ENCODE peak calls at places on chromosome 5, in four cellular contexts. S is H1, Y is heart left ventricle, Z is PC-9. C is an unnamed sample.
A peak's percentile ranks its signal among the peaks of the same experiment; 100 is the strongest.

GRCh38 chr5:107554776-107555424 is 115.8 kb downstream of the EFNA5 start:
- DNase-seq in S (no peak), Y (no peak), Z (no peak), C (no peak)

GRCh38 chr5:149636861-149637246 is 55.6 kb downstream of the ARHGEF37 start:
- DNase-seq in S (peak; percentile 49), Y (peak; percentile 87), Z (peak; percentile 35), C (peak; percentile 93)

GRCh38 chr5:100828071-100828689 is 74.9 kb downstream of the ST8SIA4 start:
- DNase-seq in S (no peak), Y (no peak), Z (no peak), C (no peak)

GRCh38 chr5:80125962-80126480 is 90.9 kb downstream of the THBS4 start:
- DNase-seq in S (no peak), Y (no peak), Z (no peak), C (no peak)

GRCh38 chr5:54425258-54425657 is 30.2 kb upstream of the HSPB3 start:
- DNase-seq in S (no peak), Y (no peak), Z (no peak), C (no peak)

GRCh38 chr5:34053133-34053532 is 10.1 kb upstream of the C1QTNF3 start:
- DNase-seq in S (no peak), Y (no peak), Z (no peak), C (no peak)

GRCh38 chr5:97443740-97444139 is 260.7 kb upstream of the RIOK2 start:
- DNase-seq in S (no peak), Y (no peak), Z (no peak), C (no peak)

GRCh38 chr5:119515192-119515591 is 62.9 kb downstream of the HSD17B4 start:
- DNase-seq in S (no peak), Y (no peak), Z (no peak), C (no peak)

GRCh38 chr5:43104102-43104501 is 16.6 kb upstream of the ZNF131 start:
- DNase-seq in S (no peak), Y (no peak), Z (no peak), C (no peak)

GRCh38 chr5:75614165-75614564 is 2.9 kb downstream of the ANKDD1B start:
- DNase-seq in S (no peak), Y (no peak), Z (no peak), C (no peak)

GRCh38 chr5:180689071-180689694 is 39.8 kb upstream of the FLT4 start:
- DNase-seq in S (no peak), Y (no peak), Z (no peak), C (no peak)

GRCh38 chr5:157217289-157218024 is 36.8 kb downstream of the ITK start:
- DNase-seq in S (no peak), Y (no peak), Z (no peak), C (no peak)

GRCh38 chr5:157219491-157220271 is 39.0 kb downstream of the ITK start:
- DNase-seq in S (no peak), Y (no peak), Z (no peak), C (no peak)

GRCh38 chr5:157225463-157226422 is 40.2 kb upstream of the CYFIP2 start:
- DNase-seq in S (no peak), Y (no peak), Z (no peak), C (no peak)

GRCh38 chr5:157222506-157223230 is 42.0 kb downstream of the ITK start:
- DNase-seq in S (no peak), Y (no peak), Z (no peak), C (no peak)
- H3K27me3 ChIP-seq in S (no peaks in the 10 kb centered on the region), Y (no peaks in the 10 kb centered on the region), Z (peaks cover 18% of the 10 kb centered on the region), C (no peaks in the 10 kb centered on the region)

GRCh38 chr5:132102944-132103343 is 29.4 kb downstream of the CSF2 start:
- DNase-seq in S (no peak), Y (no peak), Z (no peak), C (no peak)
- H3K27ac ChIP-seq in S (no peak overlapping the region), Y (peak overlapping the region; percentile 74), Z (peak overlapping the region; percentile 88), C (no peak overlapping the region)

GRCh38 chr5:138805096-138805495 is 51.9 kb downstream of the CTNNA1 start:
- DNase-seq in S (no peak), Y (no peak), Z (no peak), C (no peak)

GRCh38 chr5:138807182-138807581 is 54.0 kb downstream of the CTNNA1 start:
- DNase-seq in S (no peak), Y (no peak), Z (no peak), C (no peak)

GRCh38 chr5:138803935-138804334 is 50.7 kb downstream of the CTNNA1 start:
- DNase-seq in S (no peak), Y (no peak), Z (no peak), C (no peak)

GRCh38 chr5:138803285-138803684 is 50.1 kb downstream of the CTNNA1 start:
- DNase-seq in S (no peak), Y (no peak), Z (no peak), C (no peak)
- H3K27me3 ChIP-seq in S (no peaks in the 10 kb centered on the region), Y (no peaks in the 10 kb centered on the region), Z (no peaks in the 10 kb centered on the region), C (no peaks in the 10 kb centered on the region)

GRCh38 chr5:175418252-175418651 is 25.7 kb downstream of the DRD1 start:
- DNase-seq in S (no peak), Y (no peak), Z (no peak), C (no peak)

GRCh38 chr5:175417384-175417783 is 26.6 kb downstream of the DRD1 start:
- DNase-seq in S (no peak), Y (no peak), Z (no peak), C (no peak)

GRCh38 chr5:175410926-175411325 is 33.1 kb downstream of the DRD1 start:
- DNase-seq in S (no peak), Y (no peak), Z (no peak), C (no peak)

GRCh38 chr5:175420383-175420782 is 23.6 kb downstream of the DRD1 start:
- DNase-seq in S (no peak), Y (no peak), Z (no peak), C (no peak)

DNA sequence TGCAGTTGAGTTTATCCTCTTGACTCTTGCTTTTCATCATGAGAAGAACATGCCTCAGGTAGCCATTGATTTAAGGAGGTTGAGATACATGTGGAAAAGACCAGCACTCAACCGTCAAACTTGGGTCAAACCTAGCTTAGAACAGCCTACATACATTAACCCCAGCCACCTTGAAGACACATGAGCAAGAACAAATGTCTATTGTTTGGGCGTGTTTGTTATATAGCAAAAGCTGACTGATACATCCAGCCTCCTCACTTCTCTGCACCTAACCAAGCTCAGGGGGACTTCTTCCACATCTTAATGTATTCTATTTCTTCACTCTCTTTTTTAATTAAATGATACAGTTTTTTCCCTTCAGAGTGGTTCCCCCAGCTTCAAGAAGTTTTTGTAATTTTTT is 28.7 kb downstream of the DRD1 start:
- DNase-seq in S (no peak), Y (no peak), Z (no peak), C (no peak)
- H3K27ac ChIP-seq in S (no peak overlapping the region), Y (no peak overlapping the region), Z (no peak overlapping the region), C (no peak overlapping the region)

DNA sequence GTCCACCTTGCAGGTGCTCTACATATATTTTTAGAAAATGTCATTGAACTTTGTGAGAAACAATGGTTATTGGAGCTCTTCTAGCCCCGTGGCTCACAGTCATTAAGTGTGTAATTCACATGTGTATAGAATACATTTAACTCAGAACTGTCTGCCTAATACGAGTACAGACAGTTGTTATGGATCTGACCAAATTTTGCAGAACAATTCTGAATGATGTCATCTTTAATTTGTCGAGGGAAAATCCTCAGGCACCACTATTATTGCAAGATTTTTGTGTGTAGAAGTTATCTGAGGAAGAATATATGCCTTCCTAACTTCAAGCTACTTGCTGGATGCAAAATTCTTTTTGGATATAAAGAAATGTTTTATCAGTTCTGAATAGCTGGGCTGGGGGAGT is 216.9 kb downstream of the CD180 start:
- DNase-seq in S (no peak), Y (no peak), Z (no peak), C (no peak)
- H3K27me3 ChIP-seq in S (no peaks in the 10 kb centered on the region), Y (no peaks in the 10 kb centered on the region), Z (no peaks in the 10 kb centered on the region), C (no peaks in the 10 kb centered on the region)

GRCh38 chr5:71865665-71866320 is 146.7 kb downstream of the CARTPT start:
- DNase-seq in S (no peak), Y (no peak), Z (no peak), C (no peak)
- H3K27ac ChIP-seq in S (no peak overlapping the region), Y (no peak overlapping the region), Z (no peak overlapping the region), C (no peak overlapping the region)

C was measured in right cardiac atrium.